ENCODE peak calls at places on chromosomes 3 and 15, in seven cellular contexts. One of them, this sample, is unnamed.

GRCh38 chr3:101179637-101180036 is 140.7 kb downstream of the IMPG2 start:
- DNase-seq in stimulated activated CD8-positive, alpha-beta memory T cell treated with anti-CD3 and anti-CD28 coated beads, Interleukin-7, amount 100 ng/mL, for 24 hours: no peak
- DNase-seq in breast epithelium: no peak
- DNase-seq in CD8-positive, alpha-beta T cell: no peak
- DNase-seq in mucosa of descending colon: no peak
- DNase-seq in stimulated activated CD4-positive, alpha-beta T cell treated with anti-CD3 and anti-CD28 coated beads, Interleukin-2, amount 100 ng/mL, for 48 hours: no peak
- DNase-seq in sigmoid colon: no peak
- DNase-seq in this sample: peak; percentile 55

GRCh38 chr15:63238796-63239195 is 38.6 kb upstream of the APH1B start:
- DNase-seq in stimulated activated CD8-positive, alpha-beta memory T cell treated with anti-CD3 and anti-CD28 coated beads, Interleukin-7, amount 100 ng/mL, for 24 hours: no peak
- DNase-seq in breast epithelium: no peak
- DNase-seq in CD8-positive, alpha-beta T cell: no peak
- DNase-seq in mucosa of descending colon: no peak
- DNase-seq in stimulated activated CD4-positive, alpha-beta T cell treated with anti-CD3 and anti-CD28 coated beads, Interleukin-2, amount 100 ng/mL, for 48 hours: no peak
- DNase-seq in sigmoid colon: no peak
- DNase-seq in this sample: peak; percentile 20

GRCh38 chr3:127729556-127730056 is 56.9 kb downstream of the ABTB1 start:
- DNase-seq in stimulated activated CD8-positive, alpha-beta memory T cell treated with anti-CD3 and anti-CD28 coated beads, Interleukin-7, amount 100 ng/mL, for 24 hours: no peak
- DNase-seq in breast epithelium: no peak
- DNase-seq in CD8-positive, alpha-beta T cell: no peak
- DNase-seq in mucosa of descending colon: no peak
- DNase-seq in stimulated activated CD4-positive, alpha-beta T cell treated with anti-CD3 and anti-CD28 coated beads, Interleukin-2, amount 100 ng/mL, for 48 hours: no peak
- DNase-seq in sigmoid colon: no peak
- DNase-seq in this sample: no peak

GRCh38 chr3:45010718-45011355 is 15.3 kb upstream of the CLEC3B start:
- DNase-seq in stimulated activated CD8-positive, alpha-beta memory T cell treated with anti-CD3 and anti-CD28 coated beads, Interleukin-7, amount 100 ng/mL, for 24 hours: no peak
- DNase-seq in breast epithelium: no peak
- DNase-seq in CD8-positive, alpha-beta T cell: no peak
- DNase-seq in mucosa of descending colon: no peak
- DNase-seq in stimulated activated CD4-positive, alpha-beta T cell treated with anti-CD3 and anti-CD28 coated beads, Interleukin-2, amount 100 ng/mL, for 48 hours: no peak
- DNase-seq in sigmoid colon: no peak
- DNase-seq in this sample: peak; percentile 94

GRCh38 chr15:91444656-91445055 is 344.6 kb downstream of the SV2B start:
- DNase-seq in stimulated activated CD8-positive, alpha-beta memory T cell treated with anti-CD3 and anti-CD28 coated beads, Interleukin-7, amount 100 ng/mL, for 24 hours: no peak
- DNase-seq in breast epithelium: no peak
- DNase-seq in CD8-positive, alpha-beta T cell: no peak
- DNase-seq in mucosa of descending colon: no peak
- DNase-seq in stimulated activated CD4-positive, alpha-beta T cell treated with anti-CD3 and anti-CD28 coated beads, Interleukin-2, amount 100 ng/mL, for 48 hours: no peak
- DNase-seq in sigmoid colon: no peak
- DNase-seq in this sample: peak; percentile 39

GRCh38 chr3:8953336-8953735 is 9.9 kb downstream of the RAD18 start:
- DNase-seq in stimulated activated CD8-positive, alpha-beta memory T cell treated with anti-CD3 and anti-CD28 coated beads, Interleukin-7, amount 100 ng/mL, for 24 hours: no peak
- DNase-seq in breast epithelium: no peak
- DNase-seq in CD8-positive, alpha-beta T cell: no peak
- DNase-seq in mucosa of descending colon: no peak
- DNase-seq in stimulated activated CD4-positive, alpha-beta T cell treated with anti-CD3 and anti-CD28 coated beads, Interleukin-2, amount 100 ng/mL, for 48 hours: no peak
- DNase-seq in sigmoid colon: no peak
- DNase-seq in this sample: no peak

GRCh38 chr3:170047133-170047404 is 9.3 kb downstream of the GPR160 start:
- DNase-seq in stimulated activated CD8-positive, alpha-beta memory T cell treated with anti-CD3 and anti-CD28 coated beads, Interleukin-7, amount 100 ng/mL, for 24 hours: no peak
- DNase-seq in breast epithelium: no peak
- DNase-seq in CD8-positive, alpha-beta T cell: no peak
- DNase-seq in mucosa of descending colon: peak; percentile 40
- DNase-seq in stimulated activated CD4-positive, alpha-beta T cell treated with anti-CD3 and anti-CD28 coated beads, Interleukin-2, amount 100 ng/mL, for 48 hours: no peak
- DNase-seq in sigmoid colon: no peak
- DNase-seq in this sample: no peak

GRCh38 chr3:60650171-60650570 is 601.1 kb downstream of the FHIT start:
- DNase-seq in stimulated activated CD8-positive, alpha-beta memory T cell treated with anti-CD3 and anti-CD28 coated beads, Interleukin-7, amount 100 ng/mL, for 24 hours: no peak
- DNase-seq in breast epithelium: no peak
- DNase-seq in CD8-positive, alpha-beta T cell: no peak
- DNase-seq in mucosa of descending colon: no peak
- DNase-seq in stimulated activated CD4-positive, alpha-beta T cell treated with anti-CD3 and anti-CD28 coated beads, Interleukin-2, amount 100 ng/mL, for 48 hours: no peak
- DNase-seq in sigmoid colon: no peak
- DNase-seq in this sample: no peak

GRCh38 chr3:125300416-125300815 is 74.7 kb downstream of the ZNF148 start:
- DNase-seq in stimulated activated CD8-positive, alpha-beta memory T cell treated with anti-CD3 and anti-CD28 coated beads, Interleukin-7, amount 100 ng/mL, for 24 hours: no peak
- DNase-seq in breast epithelium: no peak
- DNase-seq in CD8-positive, alpha-beta T cell: no peak
- DNase-seq in mucosa of descending colon: no peak
- DNase-seq in stimulated activated CD4-positive, alpha-beta T cell treated with anti-CD3 and anti-CD28 coated beads, Interleukin-2, amount 100 ng/mL, for 48 hours: no peak
- DNase-seq in sigmoid colon: no peak
- DNase-seq in this sample: peak; percentile 45

This sample was measured in kidney tubule cell.